ENCODE peak calls at places on chromosome 11, in four cellular contexts. T is IMR-90, P is K562, U is endothelial cell of umbilical vein. Z is an unnamed sample. For H3K9me1 and H3K4me1, the result is how much of the 10 kb centered on the place peaks cover.

GRCh38 chr11:47886096-47886495 is 37.9 kb upstream of the NUP160 start:
- DNase-seq in T (peak), P (no peak), U (peak), Z (no peak)

GRCh38 chr11:3058753-3059664 is 1.8 kb upstream of the CARS1 start:
- DNase-seq in T (peak), P (peak), U (peak), Z (no peak)

GRCh38 chr11:128790200-128790599 is 76.9 kb downstream of the KCNJ1 start:
- DNase-seq in T (peak), P (no peak), U (peak), Z (no peak)

GRCh38 chr11:19164230-19164855 is 37.4 kb downstream of the CSRP3 start:
- DNase-seq in T (no peak), P (no peak), U (no peak), Z (no peak)

GRCh38 chr11:75269896-75270295 is 29.3 kb downstream of the TPBGL start:
- DNase-seq in T (no peak), P (no peak), U (no peak), Z (no peak)

GRCh38 chr11:86497310-86497709 is 122.6 kb downstream of the CCDC81 start:
- DNase-seq in T (peak), P (no peak), U (no peak), Z (no peak)

GRCh38 chr11:112267188-112267591 is 6.5 kb upstream of the PLET1 start:
- DNase-seq in T (no peak), P (no peak), U (no peak), Z (no peak)

GRCh38 chr11:116454020-116454645 is 318.7 kb downstream of the BUD13 start:
- DNase-seq in T (peak), P (peak), U (peak), Z (peak)

GRCh38 chr11:99229544-99229943 is 208.8 kb downstream of the CNTN5 start:
- DNase-seq in T (no peak), P (no peak), U (no peak), Z (no peak)

GRCh38 chr11:56172256-56172835 is 4.1 kb upstream of the OR5J2 start:
- DNase-seq in T (no peak), P (no peak), U (no peak), Z (no peak)

GRCh38 chr11:59918987-59919589 is 19.1 kb upstream of the OOSP1 start:
- DNase-seq in T (peak), P (peak), U (peak), Z (no peak)

GRCh38 chr11:118911113-118911879 is 14.4 kb downstream of the BCL9L start:
- DNase-seq in T (peak), P (no peak), U (no peak), Z (no peak)

GRCh38 chr11:77155556-77156130 is 27.6 kb downstream of the MYO7A start:
- DNase-seq in T (no peak), P (no peak), U (no peak), Z (no peak)

GRCh38 chr11:20712912-20713311 is 43.5 kb downstream of the NELL1 start:
- DNase-seq in T (no peak), P (no peak), U (no peak), Z (no peak)

GRCh38 chr11:135015966-135016365 is 603.9 kb upstream of the B3GAT1 start:
- DNase-seq in T (no peak), P (no peak), U (no peak), Z (no peak)

GRCh38 chr11:20016526-20016925 is 143.7 kb downstream of the DBX1 start:
- DNase-seq in T (no peak), P (no peak), U (no peak), Z (no peak)

GRCh38 chr11:58573451-58574104 is 2.1 kb downstream of the LPXN start:
- DNase-seq in T (peak), P (no peak), U (peak), Z (no peak)

GRCh38 chr11:14336507-14337503 is 22.2 kb downstream of the RRAS2 start:
- DNase-seq in T (peak), P (peak), U (peak), Z (peak)

GRCh38 chr11:124612045-124612444 is 817 bp downstream of the PANX3 start:
- DNase-seq in T (no peak), P (no peak), U (no peak), Z (no peak)

GRCh38 chr11:15889972-15890371 is 466.4 kb downstream of the SOX6 start:
- DNase-seq in T (peak), P (no peak), U (no peak), Z (no peak)

GRCh38 chr11:24437123-24437522 is 59.7 kb upstream of the LUZP2 start:
- DNase-seq in T (no peak), P (no peak), U (no peak), Z (no peak)

GRCh38 chr11:69878927-69879733 is 59.9 kb upstream of the FGF3 start:
- DNase-seq in T (no peak), P (no peak), U (no peak), Z (no peak)

GRCh38 chr11:100849009-100849913 is 162.2 kb downstream of the ARHGAP42 start:
- DNase-seq in T (peak), P (no peak), U (peak), Z (no peak)

GRCh38 chr11:48012051-48012391 is 31.7 kb downstream of the PTPRJ start:
- DNase-seq in T (no peak), P (no peak), U (no peak), Z (no peak)

GRCh38 chr11:80320765-80321164 is 879.9 kb upstream of the TENM4 start:
- DNase-seq in T (no peak), P (no peak), U (no peak), Z (no peak)

GRCh38 chr11:2202900-2203439 is 31.4 kb upstream of the TH start:
- DNase-seq in T (no peak), P (no peak), U (no peak), Z (no peak)

GRCh38 chr11:78030429-78031325 is 7.6 kb upstream of the KCTD14 start:
- DNase-seq in T (peak), P (no peak), U (peak), Z (no peak)

GRCh38 chr11:93392862-93393261 is 62.3 kb downstream of the DEUP1 start:
- DNase-seq in T (no peak), P (no peak), U (no peak), Z (no peak)

GRCh38 chr11:57513911-57514537 is 1.5 kb downstream of the SLC43A1 start:
- DNase-seq in T (peak), P (peak), U (no peak), Z (no peak)

GRCh38 chr11:46271407-46271806 is 6.1 kb upstream of the CREB3L1 start:
- DNase-seq in T (no peak), P (no peak), U (no peak), Z (no peak)

GRCh38 chr11:83093634-83094033 is 21.9 kb upstream of the RAB30 start:
- DNase-seq in T (no peak), P (no peak), U (no peak), Z (no peak)

GRCh38 chr11:27213232-27213660 is 149.8 kb downstream of the CCDC34 start:
- DNase-seq in T (peak), P (no peak), U (peak), Z (peak)

GRCh38 chr11:67265633-67266423 is 445 bp upstream of the GRK2 start:
- DNase-seq in T (peak), P (peak), U (peak), Z (no peak)

GRCh38 chr11:130063398-130063797 is 6.3 kb upstream of the APLP2 start:
- DNase-seq in T (no peak), P (no peak), U (no peak), Z (no peak)

GRCh38 chr11:10388096-10388495 is 67.0 kb upstream of the AMPD3 start:
- DNase-seq in T (no peak), P (no peak), U (no peak), Z (no peak)

GRCh38 chr11:82865841-82866240 is 34.4 kb downstream of the PRCP start:
- DNase-seq in T (peak), P (no peak), U (no peak), Z (no peak)

GRCh38 chr11:64003807-64004589 is 17.8 kb downstream of the OTUB1 start:
- DNase-seq in T (no peak), P (no peak), U (peak), Z (no peak)

DNA sequence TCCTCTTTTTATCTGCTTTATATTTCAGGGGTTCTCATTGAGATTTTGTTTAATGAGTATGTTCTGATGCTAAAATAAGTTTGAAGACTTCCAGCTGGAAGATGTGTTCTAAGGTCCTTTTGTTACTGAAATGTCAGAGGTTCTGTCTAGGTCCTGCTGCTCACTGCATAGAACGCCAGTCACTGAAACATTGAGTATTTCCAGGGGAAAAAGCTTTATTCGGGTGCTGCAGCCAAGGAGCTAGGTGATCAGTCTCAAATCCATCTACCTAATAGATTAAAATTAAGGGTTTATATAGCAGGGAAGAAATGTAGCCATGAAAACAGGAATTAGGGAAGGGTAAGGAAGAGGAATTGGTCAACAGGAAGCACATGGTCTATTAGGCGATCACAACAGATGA is 19.7 kb downstream of the SVIP start:
- DNase-seq in T (no peak), P (no peak), U (no peak), Z (no peak)
- H3K9me1 ChIP-seq in T (under half), P (under half), U (under half), Z (under half)

DNA sequence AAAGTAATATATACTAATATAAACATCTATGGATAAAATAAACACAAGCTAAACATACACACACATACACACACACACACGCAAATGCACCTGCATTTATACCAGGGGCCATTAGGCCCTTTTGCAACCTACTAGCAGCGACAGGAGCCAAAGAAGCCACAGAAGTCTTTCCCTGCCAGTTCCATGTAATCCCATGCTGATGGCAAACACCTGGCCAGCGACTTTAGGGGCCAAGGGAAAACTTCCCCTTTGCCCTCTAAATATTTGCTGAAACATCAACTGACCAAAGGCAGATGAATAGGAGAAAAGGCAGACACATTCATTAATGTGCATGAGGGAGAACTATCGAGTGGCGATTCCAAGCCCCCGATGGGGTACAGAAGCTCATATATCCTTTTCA is 14.8 kb upstream of the P2RY2 start:
- DNase-seq in T (no peak), P (no peak), U (no peak), Z (no peak)
- H3K4me1 ChIP-seq in T (under half), P (under half), U (under half), Z (under half)

GRCh38 chr11:1121343-1122331 is 36.1 kb upstream of the MUC5AC start:
- DNase-seq in T (peak), P (no peak), U (no peak), Z (no peak)
- H3K9me1 ChIP-seq in T (under half), P (under half), U (under half), Z (under half)

DNA sequence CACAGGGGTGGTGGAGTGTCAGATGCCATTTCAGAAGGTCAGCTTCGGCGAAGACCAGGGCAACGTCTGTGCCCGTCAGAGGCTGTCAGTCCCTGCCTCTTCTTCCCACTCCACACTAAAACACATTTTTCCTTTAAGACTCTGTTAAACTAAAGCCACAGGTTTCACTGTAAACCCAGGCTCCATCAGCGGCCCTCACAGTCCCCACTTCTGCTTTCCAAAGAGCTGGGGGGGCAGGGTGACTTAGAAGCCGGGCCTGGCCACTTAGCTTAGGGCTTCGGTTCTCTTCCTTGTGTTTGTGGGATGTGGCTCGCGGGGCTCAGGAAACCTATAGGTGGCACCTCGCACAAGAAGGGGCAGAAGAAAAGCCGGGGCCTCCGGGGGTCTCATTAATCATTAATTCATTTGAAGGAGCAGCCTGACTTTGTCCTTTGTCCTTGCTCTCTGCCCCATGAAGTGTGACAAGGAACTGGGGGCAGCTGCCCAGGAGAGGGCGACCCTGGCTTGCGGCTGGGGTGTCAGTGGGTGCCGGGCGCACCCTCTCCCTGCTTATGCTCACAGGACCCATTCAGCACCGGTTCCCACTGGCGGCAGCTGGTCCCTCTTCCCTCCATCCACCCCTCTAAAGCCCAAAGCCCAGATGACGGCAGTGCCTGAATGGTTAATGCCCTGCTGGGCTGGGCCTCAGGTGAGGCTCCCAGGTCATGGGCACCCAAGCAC is 4.1 kb downstream of the SLC25A45 start:
- DNase-seq in T (no peak), P (no peak), U (no peak), Z (no peak)
- H3K4me1 ChIP-seq in T (under half), P (under half), U (under half), Z (under half)

DNA sequence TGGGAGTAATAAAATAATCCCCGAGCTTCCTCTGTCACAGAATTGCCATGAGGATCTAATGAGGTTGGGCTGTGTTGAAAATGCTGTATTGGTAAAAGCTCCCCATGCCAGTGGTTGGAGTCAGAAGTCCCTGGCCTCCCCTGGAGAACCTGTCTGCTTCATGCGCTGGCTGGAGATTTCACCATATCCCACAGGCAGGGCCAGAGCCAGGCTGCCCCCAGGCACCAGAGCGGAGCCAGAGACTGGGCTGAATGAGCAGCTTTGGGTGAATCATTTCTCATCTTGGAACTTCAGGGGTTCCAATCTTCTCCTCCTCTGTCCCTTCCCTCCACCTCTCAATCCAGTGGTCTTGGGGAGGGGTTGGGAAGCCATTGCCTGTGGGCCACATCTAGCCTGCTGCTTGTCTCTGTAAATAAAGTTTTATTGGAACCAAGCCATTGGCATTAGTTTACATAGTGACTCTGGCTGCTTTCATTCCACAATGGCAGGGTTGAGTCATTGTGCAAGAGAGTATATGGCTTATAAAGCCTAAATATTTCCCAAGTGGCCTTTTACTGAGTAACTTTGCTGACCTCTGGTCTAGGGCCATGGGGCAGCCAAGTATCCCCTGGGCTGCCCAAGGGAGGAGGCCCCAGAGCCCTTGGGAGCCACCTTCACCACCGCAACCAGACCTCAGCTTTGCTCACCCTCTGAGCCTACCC is 35.2 kb downstream of the LRRC10B start:
- DNase-seq in T (peak), P (no peak), U (no peak), Z (no peak)
- H3K9me1 ChIP-seq in T (under half), P (under half), U (under half), Z (under half)

DNA sequence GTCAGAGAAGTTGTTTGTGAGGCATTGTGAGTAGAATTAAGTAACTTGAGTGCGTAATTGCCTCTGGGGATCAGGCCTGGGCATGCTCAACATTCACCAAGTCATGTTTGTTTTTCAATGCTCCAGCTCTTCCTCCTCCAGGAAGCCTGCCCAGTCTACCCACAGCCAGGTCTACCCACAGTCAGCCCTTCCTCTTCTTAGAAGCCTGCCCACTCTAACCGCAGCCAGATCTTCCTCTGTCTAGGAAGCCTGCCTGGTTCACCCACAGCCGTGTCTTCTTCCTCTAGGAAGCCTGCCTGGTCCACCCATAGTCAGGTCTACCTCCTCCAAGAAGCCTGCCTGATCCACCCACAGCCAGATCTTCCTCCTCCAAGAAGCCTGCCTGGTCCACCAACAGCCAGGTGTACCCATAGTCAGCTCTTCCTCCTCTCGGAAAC is 25.0 kb downstream of the LRP5 start:
- DNase-seq in T (no peak), P (no peak), U (no peak), Z (peak)
- H3K4me1 ChIP-seq in T (under half), P (under half), U (under half), Z (under half)

GRCh38 chr11:123334925-123335324 is 95.1 kb upstream of the GRAMD1B start:
- DNase-seq in T (no peak), P (no peak), U (no peak), Z (no peak)
- H3K9me1 ChIP-seq in T (under half), P (under half), U (under half), Z (under half)

GRCh38 chr11:12161137-12161536 is 50.7 kb downstream of the MICAL2 start:
- DNase-seq in T (no peak), P (no peak), U (no peak), Z (no peak)

GRCh38 chr11:12158926-12159325 is 48.5 kb downstream of the MICAL2 start:
- DNase-seq in T (peak), P (no peak), U (no peak), Z (no peak)

GRCh38 chr11:12159351-12160099 is 49.1 kb downstream of the MICAL2 start:
- DNase-seq in T (peak), P (no peak), U (peak), Z (no peak)

GRCh38 chr11:12160680-12161079 is 50.3 kb downstream of the MICAL2 start:
- DNase-seq in T (peak), P (no peak), U (no peak), Z (no peak)

GRCh38 chr11:12160231-12160630 is 49.8 kb downstream of the MICAL2 start:
- DNase-seq in T (no peak), P (no peak), U (no peak), Z (no peak)
- H3K4me1 ChIP-seq in T (half or more), P (half or more), U (under half), Z (half or more)